ENCODE peak calls at places on chromosomes 4 and X, in six cellular contexts. Q is HepG2, K is HCT116, B is K562, V is upper lobe of left lung, J is GM12878. X is an unnamed sample.

GRCh38 chrX:93874554-93874953 is 200.5 kb downstream of the FAM133A start:
- ATAC-seq in V (no peak), B (no peak), J (peak), K (no peak), Q (no peak), X (no peak)

GRCh38 chr4:182843813-182844325 is 73.3 kb downstream of the DCTD start:
- ATAC-seq in Q (no peak), V (no peak), J (no peak), B (no peak), K (no peak), X (no peak)

GRCh38 chr4:47703008-47703407 is 134.9 kb downstream of the CORIN start:
- ATAC-seq in Q (no peak), B (no peak), J (no peak), V (no peak), K (no peak), X (no peak)

GRCh38 chr4:86220137-86220536 is 139.7 kb downstream of the MAPK10 start:
- ATAC-seq in K (no peak), Q (no peak), V (no peak), B (no peak), J (peak), X (no peak)

GRCh38 chr4:184392748-184393334 is 81.5 kb downstream of the IRF2 start:
- ATAC-seq in B (no peak), J (no peak), Q (no peak), V (peak), K (no peak), X (peak)

GRCh38 chr4:55758081-55758480 is 61.5 kb upstream of the EXOC1L start:
- ATAC-seq in V (no peak), J (no peak), K (no peak), Q (no peak), B (peak), X (no peak)

GRCh38 chrX:150365953-150366911 is 3.1 kb downstream of the MAMLD1 start:
- ATAC-seq in K (no peak), Q (no peak), B (peak), J (no peak), V (peak), X (no peak)

GRCh38 chr4:107751670-107752069 is 31.6 kb upstream of the PAPSS1 start:
- ATAC-seq in Q (peak), V (no peak), J (no peak), K (no peak), B (no peak), X (no peak)

GRCh38 chrX:9682456-9682855 is 83.2 kb downstream of the GPR143 start:
- ATAC-seq in B (no peak), K (no peak), Q (no peak), J (no peak), V (no peak), X (peak)

GRCh38 chr4:15938182-15938581 is 358 bp downstream of the FGFBP1 start:
- ATAC-seq in J (no peak), Q (no peak), B (no peak), V (no peak), K (peak), X (no peak)

GRCh38 chrX:19630776-19631707 is 115.7 kb upstream of the MAP3K15 start:
- ATAC-seq in K (no peak), B (no peak), V (no peak), Q (no peak), J (peak), X (no peak)

GRCh38 chr4:86233681-86234080 is 126.2 kb downstream of the MAPK10 start:
- ATAC-seq in V (no peak), J (no peak), Q (no peak), B (no peak), K (no peak), X (no peak)

GRCh38 chrX:66013195-66013816 is 26.6 kb downstream of the VSIG4 start:
- ATAC-seq in J (peak), B (no peak), Q (no peak), V (peak), K (no peak), X (no peak)

GRCh38 chr4:80452768-80453167 is 117.2 kb downstream of the CFAP299 start:
- ATAC-seq in Q (no peak), V (no peak), K (no peak), B (no peak), J (no peak), X (no peak)

GRCh38 chrX:69024287-69024686 is 141.0 kb downstream of the PJA1 start:
- ATAC-seq in J (no peak), Q (no peak), V (no peak), K (no peak), B (no peak), X (no peak)

GRCh38 chr4:52996261-52997131 is 134.4 kb downstream of the RASL11B start:
- ATAC-seq in B (no peak), Q (no peak), V (peak), K (no peak), J (no peak), X (peak)

GRCh38 chrX:155055494-155055893 is 15.4 kb downstream of the CMC4 start:
- ATAC-seq in J (no peak), Q (no peak), K (no peak), V (no peak), B (no peak), X (no peak)

GRCh38 chr4:54433686-54434085 is 204.6 kb downstream of the PDGFRA start:
- ATAC-seq in K (peak), Q (no peak), B (peak), V (no peak), J (peak), X (no peak)

GRCh38 chr4:99067617-99068016 is 21.0 kb downstream of the ADH5 start:
- ATAC-seq in B (no peak), V (no peak), K (no peak), Q (peak), J (no peak), X (no peak)

GRCh38 chr4:71584654-71585053 is 199.2 kb downstream of the GC start:
- ATAC-seq in J (no peak), V (no peak), K (no peak), B (no peak), Q (no peak), X (no peak)

GRCh38 chr4:184980261-184980660 is 38.0 kb upstream of the HELT start:
- ATAC-seq in Q (no peak), B (no peak), J (no peak), V (no peak), K (no peak), X (no peak)

GRCh38 chr4:83548151-83548905 is 12.4 kb downstream of the GPAT3 start:
- ATAC-seq in V (peak), K (peak), Q (peak), B (peak), J (peak), X (peak)

GRCh38 chr4:26953770-26954423 is 93.3 kb downstream of the STIM2 start:
- ATAC-seq in Q (no peak), K (no peak), B (no peak), V (no peak), J (peak), X (no peak)

GRCh38 chrX:119605398-119605738 is 856 bp downstream of the NKRF start:
- ATAC-seq in B (peak), K (peak), V (peak), J (peak), Q (peak), X (peak)

GRCh38 chrX:85359051-85359450 is 20.4 kb downstream of the POF1B start:
- ATAC-seq in J (no peak), K (no peak), B (no peak), V (no peak), Q (no peak), X (no peak)

GRCh38 chr4:152524429-152524828 is 11.5 kb downstream of the FBXW7 start:
- ATAC-seq in V (no peak), Q (no peak), J (peak), B (peak), K (no peak), X (no peak)

GRCh38 chrX:141341341-141341740 is 99.0 kb upstream of the SPANXC start:
- ATAC-seq in K (no peak), J (no peak), B (no peak), Q (no peak), V (peak), X (no peak)

GRCh38 chrX:79366556-79366887 is 612 bp downstream of the ITM2A start:
- ATAC-seq in V (no peak), Q (no peak), B (no peak), J (no peak), K (no peak), X (peak)

GRCh38 chrX:79365591-79365990 is 1.5 kb downstream of the ITM2A start:
- ATAC-seq in V (no peak), Q (no peak), J (no peak), B (no peak), K (no peak), X (no peak)

GRCh38 chrX:79367907-79368306 is 773 bp upstream of the ITM2A start:
- ATAC-seq in B (no peak), J (no peak), V (no peak), K (no peak), Q (no peak), X (no peak)

GRCh38 chrX:79369871-79370270 is 2.7 kb upstream of the ITM2A start:
- ATAC-seq in J (no peak), B (no peak), V (no peak), K (no peak), Q (no peak), X (no peak)

GRCh38 chrX:79366888-79367749 is at the start of gene ITM2A:
- ATAC-seq in Q (no peak), J (peak), K (no peak), B (peak), V (peak), X (peak)
- TF ChIP-seq POLR2A in Q (no peak), J (peak), K (no peak), B (peak), V (peak), X (no peak)

DNA sequence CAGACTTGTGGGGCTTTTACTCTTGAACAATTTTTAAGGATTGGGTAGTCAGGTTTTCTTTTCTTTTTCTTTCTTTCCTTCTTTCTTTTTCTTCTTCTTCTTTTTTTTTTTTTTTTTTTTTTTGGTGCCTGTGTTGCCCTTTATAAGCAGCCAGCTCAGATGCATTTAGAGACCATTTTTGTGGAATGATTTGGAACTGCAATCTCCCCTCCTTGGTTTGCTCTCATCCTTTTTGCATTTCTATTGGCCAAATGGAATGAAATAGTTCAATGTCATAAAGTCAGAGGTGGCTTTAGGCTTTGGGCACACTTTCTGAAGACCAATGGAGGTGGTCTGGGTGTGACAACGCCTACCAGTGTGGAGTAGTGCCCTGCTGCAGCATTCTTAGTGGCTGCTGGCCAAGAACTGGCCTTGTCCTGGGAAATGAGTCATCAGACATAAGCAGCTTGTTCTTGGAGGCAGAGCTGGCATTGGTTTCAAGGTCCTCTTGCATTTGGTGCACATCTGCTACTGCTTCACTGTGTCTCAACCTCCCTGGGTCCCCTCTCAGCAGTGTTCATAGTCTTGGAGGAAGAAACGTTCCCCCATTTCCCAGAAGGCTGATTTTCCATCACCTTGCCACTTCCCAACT is 84.5 kb downstream of the CT47B1 start:
- ATAC-seq in Q (no peak), K (peak), J (peak), V (peak), B (no peak), X (peak)
- TF ChIP-seq POLR2AphosphoS5 in Q (no peak), K (no peak), J (no peak), V (no peak), B (no peak), X (peak)

DNA sequence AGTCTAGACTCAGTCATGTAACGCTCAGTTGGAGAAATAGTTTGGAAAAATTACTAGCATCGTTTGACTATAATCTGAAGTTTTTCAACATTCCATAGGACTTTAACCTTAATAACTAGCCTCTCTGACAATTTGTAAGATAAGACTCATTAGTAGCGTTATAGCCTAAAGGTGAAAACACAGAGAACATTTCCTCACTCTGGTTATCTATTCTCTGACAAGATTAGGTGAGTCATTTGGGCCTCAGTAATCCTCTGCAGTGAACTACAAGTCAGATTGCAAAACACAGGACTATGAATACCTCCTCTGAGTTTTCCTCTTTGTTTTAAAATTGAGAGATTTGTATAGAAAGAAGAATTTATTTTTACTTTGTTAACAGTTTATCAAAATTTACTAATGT is 31.8 kb upstream of the PDLIM5 start:
- ATAC-seq in K (peak), V (no peak), Q (peak), J (no peak), B (peak), X (no peak)
- TF ChIP-seq POLR2A in K (no peak), V (no peak), Q (no peak), J (no peak), B (no peak), X (no peak)

GRCh38 chr4:8130346-8131066 is 28.1 kb downstream of the ABLIM2 start:
- ATAC-seq in J (peak), V (no peak), K (no peak), Q (no peak), B (no peak), X (no peak)
- TF ChIP-seq POLR2AphosphoS5 in J (no peak), V (no peak), K (no peak), Q (no peak), B (no peak), X (no peak)

DNA sequence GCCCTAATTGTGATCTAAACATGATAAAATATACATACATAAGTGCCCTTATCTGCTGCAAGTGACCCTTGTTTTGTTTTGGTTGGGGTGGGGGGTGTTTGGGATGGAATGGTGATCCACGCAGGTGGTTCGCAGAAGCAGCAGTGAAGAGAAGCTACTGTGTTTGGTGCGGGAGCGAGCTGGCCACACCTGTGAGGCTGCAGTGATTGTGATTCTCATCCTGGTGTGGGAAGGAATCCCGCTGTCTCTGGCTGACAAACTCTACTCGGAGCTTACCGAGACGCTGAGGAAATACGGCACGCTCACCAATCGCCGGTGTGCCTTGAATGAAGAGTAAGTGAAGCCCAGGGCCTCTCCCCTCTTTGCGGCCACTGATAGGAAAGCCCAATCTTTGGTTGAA is 96.8 kb downstream of the TET2 start:
- ATAC-seq in J (no peak), B (no peak), V (no peak), K (no peak), Q (no peak), X (no peak)
- TF ChIP-seq POLR2A in J (no peak), B (no peak), V (no peak), K (no peak), Q (no peak), X (no peak)